ENCODE peak calls at places on chromosomes 2 and 18, in eight cellular contexts. One of them, this sample, is unnamed.

GRCh38 chr2:173118385-173118784 is 42.7 kb downstream of the MAP3K20 start:
- DNase-seq in fibroblast of lung: no peak
- DNase-seq in heart left ventricle: no peak
- DNase-seq in GM23248: peak; percentile 34
- DNase-seq in trophoblast cell: no peak
- DNase-seq in A549: no peak
- DNase-seq in neuronal stem cell: no peak
- DNase-seq in uterus: no peak
- DNase-seq in this sample: no peak

GRCh38 chr18:46672062-46672970 is 15.3 kb upstream of the LOXHD1 start:
- DNase-seq in heart left ventricle: no peak
- DNase-seq in fibroblast of lung: no peak
- DNase-seq in GM23248: peak; percentile 65
- DNase-seq in neuronal stem cell: no peak
- DNase-seq in uterus: no peak
- DNase-seq in A549: no peak
- DNase-seq in trophoblast cell: no peak
- DNase-seq in this sample: no peak

GRCh38 chr18:79944746-79945117 is 6.7 kb downstream of the SLC66A2 start:
- DNase-seq in neuronal stem cell: no peak
- DNase-seq in heart left ventricle: no peak
- DNase-seq in uterus: no peak
- DNase-seq in trophoblast cell: no peak
- DNase-seq in A549: no peak
- DNase-seq in fibroblast of lung: no peak
- DNase-seq in GM23248: no peak
- DNase-seq in this sample: peak; percentile 16

GRCh38 chr18:10916865-10917264 is 232.5 kb downstream of the PIEZO2 start:
- DNase-seq in trophoblast cell: no peak
- DNase-seq in fibroblast of lung: no peak
- DNase-seq in neuronal stem cell: no peak
- DNase-seq in GM23248: no peak
- DNase-seq in heart left ventricle: no peak
- DNase-seq in uterus: no peak
- DNase-seq in A549: no peak
- DNase-seq in this sample: no peak

GRCh38 chr2:72220170-72220569 is 72.5 kb upstream of the CYP26B1 start:
- DNase-seq in GM23248: no peak
- DNase-seq in heart left ventricle: no peak
- DNase-seq in A549: no peak
- DNase-seq in trophoblast cell: peak; percentile 33
- DNase-seq in fibroblast of lung: no peak
- DNase-seq in uterus: no peak
- DNase-seq in neuronal stem cell: peak; percentile 5
- DNase-seq in this sample: no peak

GRCh38 chr18:702957-703659 is 9.3 kb downstream of the ENOSF1 start:
- DNase-seq in A549: no peak
- DNase-seq in heart left ventricle: no peak
- DNase-seq in uterus: peak; percentile 37
- DNase-seq in fibroblast of lung: peak; percentile 80
- DNase-seq in GM23248: peak; percentile 96
- DNase-seq in trophoblast cell: peak; percentile 41
- DNase-seq in neuronal stem cell: no peak
- DNase-seq in this sample: peak; percentile 11

GRCh38 chr18:3994061-3994687 is 460.9 kb downstream of the DLGAP1 start:
- DNase-seq in uterus: no peak
- DNase-seq in fibroblast of lung: no peak
- DNase-seq in GM23248: no peak
- DNase-seq in neuronal stem cell: no peak
- DNase-seq in A549: no peak
- DNase-seq in heart left ventricle: no peak
- DNase-seq in trophoblast cell: no peak
- DNase-seq in this sample: no peak

GRCh38 chr18:78814766-78815165 is 164.9 kb upstream of the SALL3 start:
- DNase-seq in uterus: no peak
- DNase-seq in heart left ventricle: no peak
- DNase-seq in trophoblast cell: no peak
- DNase-seq in neuronal stem cell: no peak
- DNase-seq in fibroblast of lung: no peak
- DNase-seq in A549: no peak
- DNase-seq in GM23248: no peak
- DNase-seq in this sample: no peak

GRCh38 chr18:48328473-48329205 is 80.5 kb downstream of the ZBTB7C start:
- DNase-seq in GM23248: peak; percentile 65
- DNase-seq in fibroblast of lung: peak; percentile 76
- DNase-seq in trophoblast cell: peak; percentile 28
- DNase-seq in heart left ventricle: no peak
- DNase-seq in neuronal stem cell: no peak
- DNase-seq in A549: no peak
- DNase-seq in uterus: no peak
- DNase-seq in this sample: no peak

GRCh38 chr18:48183613-48184012 is 225.6 kb downstream of the ZBTB7C start:
- DNase-seq in heart left ventricle: no peak
- DNase-seq in neuronal stem cell: no peak
- DNase-seq in A549: no peak
- DNase-seq in trophoblast cell: no peak
- DNase-seq in uterus: no peak
- DNase-seq in fibroblast of lung: no peak
- DNase-seq in GM23248: peak; percentile 48
- DNase-seq in this sample: no peak

GRCh38 chr2:232028071-232028470 is 66.6 kb downstream of the DIS3L2 start:
- DNase-seq in GM23248: peak; percentile 32
- DNase-seq in uterus: no peak
- DNase-seq in A549: no peak
- DNase-seq in neuronal stem cell: no peak
- DNase-seq in trophoblast cell: no peak
- DNase-seq in fibroblast of lung: no peak
- DNase-seq in heart left ventricle: no peak
- DNase-seq in this sample: no peak

GRCh38 chr2:37877457-37878315 is 47.4 kb upstream of the RMDN2 start:
- DNase-seq in trophoblast cell: peak; percentile 88
- DNase-seq in A549: peak; percentile 59
- DNase-seq in neuronal stem cell: peak; percentile 65
- DNase-seq in heart left ventricle: peak; percentile 39
- DNase-seq in fibroblast of lung: peak; percentile 74
- DNase-seq in GM23248: peak; percentile 79
- DNase-seq in uterus: peak; percentile 56
- DNase-seq in this sample: no peak

GRCh38 chr2:34734662-34735061 is 1135.6 kb upstream of the FAM98A start:
- DNase-seq in trophoblast cell: no peak
- DNase-seq in GM23248: no peak
- DNase-seq in heart left ventricle: no peak
- DNase-seq in neuronal stem cell: no peak
- DNase-seq in uterus: no peak
- DNase-seq in A549: no peak
- DNase-seq in fibroblast of lung: no peak
- DNase-seq in this sample: no peak

GRCh38 chr2:127606594-127607398 is 39.2 kb upstream of the GPR17 start:
- DNase-seq in GM23248: no peak
- DNase-seq in heart left ventricle: no peak
- DNase-seq in fibroblast of lung: no peak
- DNase-seq in neuronal stem cell: no peak
- DNase-seq in uterus: no peak
- DNase-seq in trophoblast cell: peak; percentile 58
- DNase-seq in A549: no peak
- DNase-seq in this sample: peak; percentile 14

GRCh38 chr2:95313296-95314265 is 16.4 kb downstream of the KCNIP3 start:
- DNase-seq in heart left ventricle: no peak
- DNase-seq in fibroblast of lung: no peak
- DNase-seq in trophoblast cell: peak; percentile 38
- DNase-seq in neuronal stem cell: no peak
- DNase-seq in GM23248: no peak
- DNase-seq in uterus: no peak
- DNase-seq in A549: no peak
- DNase-seq in this sample: no peak

GRCh38 chr18:49100226-49100968 is 149.6 kb upstream of the SMAD7 start:
- DNase-seq in fibroblast of lung: peak; percentile 22
- DNase-seq in neuronal stem cell: no peak
- DNase-seq in GM23248: no peak
- DNase-seq in trophoblast cell: no peak
- DNase-seq in uterus: no peak
- DNase-seq in heart left ventricle: no peak
- DNase-seq in A549: no peak
- DNase-seq in this sample: no peak

GRCh38 chr2:146246017-146246733 is 1598.7 kb upstream of the ACVR2A start:
- DNase-seq in neuronal stem cell: no peak
- DNase-seq in heart left ventricle: no peak
- DNase-seq in GM23248: peak; percentile 60
- DNase-seq in fibroblast of lung: peak; percentile 64
- DNase-seq in uterus: no peak
- DNase-seq in trophoblast cell: no peak
- DNase-seq in A549: no peak
- DNase-seq in this sample: no peak

GRCh38 chr2:137708311-137708710 is 256.0 kb upstream of the HNMT start:
- DNase-seq in uterus: no peak
- DNase-seq in heart left ventricle: no peak
- DNase-seq in fibroblast of lung: no peak
- DNase-seq in neuronal stem cell: no peak
- DNase-seq in trophoblast cell: no peak
- DNase-seq in GM23248: no peak
- DNase-seq in A549: no peak
- DNase-seq in this sample: no peak

DNA sequence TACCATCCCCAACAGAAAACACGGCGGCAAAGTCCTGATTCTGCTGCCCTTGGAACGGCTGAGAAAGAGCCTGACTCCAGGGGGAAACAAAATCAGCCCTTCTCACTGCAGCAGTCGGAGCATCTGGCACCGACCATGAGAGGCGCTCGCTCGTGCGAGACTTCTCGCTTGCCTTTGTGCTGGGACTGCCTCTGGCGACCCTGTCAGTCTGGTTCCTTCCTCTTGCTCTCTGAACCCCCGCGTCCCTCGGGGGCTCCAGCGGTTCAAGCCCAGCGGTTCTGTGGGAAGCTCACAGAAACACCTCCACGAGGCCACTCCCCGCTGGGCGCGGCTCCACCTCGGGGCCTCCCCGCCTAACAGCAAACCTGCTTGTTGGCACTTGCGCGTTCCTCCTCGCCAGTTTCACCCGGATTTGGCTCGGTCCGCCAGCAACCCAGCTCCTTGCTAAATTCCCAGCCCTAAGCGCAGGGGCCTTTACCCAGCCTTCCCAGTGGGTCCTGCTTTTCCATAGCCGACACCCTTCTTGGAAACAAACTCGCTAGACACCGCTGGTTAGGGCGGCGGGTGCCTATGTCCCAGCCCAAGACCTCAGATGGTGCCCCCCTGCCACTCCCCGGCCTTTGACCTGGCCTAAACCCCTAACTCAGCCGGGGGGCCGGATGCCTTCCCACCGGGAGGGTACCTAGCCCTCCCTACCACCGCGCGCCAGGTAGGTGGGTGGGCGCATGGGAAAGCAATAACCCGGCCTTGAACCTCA is 2.2 kb downstream of the RND3 start:
- DNase-seq in GM23248: peak; percentile 84
- DNase-seq in uterus: peak; percentile 53
- DNase-seq in neuronal stem cell: peak; percentile 62
- DNase-seq in fibroblast of lung: peak; percentile 73
- DNase-seq in heart left ventricle: peak; percentile 74
- DNase-seq in trophoblast cell: peak; percentile 64
- DNase-seq in A549: peak; percentile 41
- DNase-seq in this sample: peak; percentile 89
- H3K4me3 ChIP-seq in GM23248: peak overlapping the region; percentile 92
- H3K4me3 ChIP-seq in uterus: peak overlapping the region; percentile 67
- H3K4me3 ChIP-seq in neuronal stem cell: peak overlapping the region; percentile 76
- H3K4me3 ChIP-seq in fibroblast of lung: peak overlapping the region; percentile 96
- H3K4me3 ChIP-seq in heart left ventricle: peak overlapping the region; percentile 86
- H3K4me3 ChIP-seq in trophoblast cell: peak overlapping the region; percentile 96
- H3K4me3 ChIP-seq in A549: peak overlapping the region; percentile 84
- H3K4me3 ChIP-seq in this sample: peak overlapping the region; percentile 67

GRCh38 chr2:74655579-74655978 is 1.5 kb downstream of the SEMA4F start:
- DNase-seq in GM23248: no peak
- DNase-seq in uterus: no peak
- DNase-seq in trophoblast cell: no peak
- DNase-seq in heart left ventricle: no peak
- DNase-seq in fibroblast of lung: no peak
- DNase-seq in neuronal stem cell: no peak
- DNase-seq in A549: no peak
- DNase-seq in this sample: no peak

GRCh38 chr2:74658516-74658915 is 4.5 kb downstream of the SEMA4F start:
- DNase-seq in GM23248: peak; percentile 98
- DNase-seq in uterus: no peak
- DNase-seq in fibroblast of lung: peak; percentile 30
- DNase-seq in trophoblast cell: no peak
- DNase-seq in neuronal stem cell: no peak
- DNase-seq in heart left ventricle: no peak
- DNase-seq in A549: no peak
- DNase-seq in this sample: no peak

GRCh38 chr2:74648009-74648443 is at the start of gene M1AP:
- DNase-seq in fibroblast of lung: no peak
- DNase-seq in A549: no peak
- DNase-seq in uterus: no peak
- DNase-seq in neuronal stem cell: no peak
- DNase-seq in trophoblast cell: peak; percentile 79
- DNase-seq in heart left ventricle: no peak
- DNase-seq in GM23248: no peak
- DNase-seq in this sample: peak; percentile 28

GRCh38 chr2:74653985-74654882 is at the start of gene SEMA4F:
- DNase-seq in fibroblast of lung: peak; percentile 90
- DNase-seq in trophoblast cell: peak; percentile 98
- DNase-seq in uterus: peak; percentile 95
- DNase-seq in A549: peak; percentile 96
- DNase-seq in heart left ventricle: peak; percentile 96
- DNase-seq in GM23248: peak; percentile 97
- DNase-seq in neuronal stem cell: peak; percentile 94
- DNase-seq in this sample: peak; percentile 98

DNA sequence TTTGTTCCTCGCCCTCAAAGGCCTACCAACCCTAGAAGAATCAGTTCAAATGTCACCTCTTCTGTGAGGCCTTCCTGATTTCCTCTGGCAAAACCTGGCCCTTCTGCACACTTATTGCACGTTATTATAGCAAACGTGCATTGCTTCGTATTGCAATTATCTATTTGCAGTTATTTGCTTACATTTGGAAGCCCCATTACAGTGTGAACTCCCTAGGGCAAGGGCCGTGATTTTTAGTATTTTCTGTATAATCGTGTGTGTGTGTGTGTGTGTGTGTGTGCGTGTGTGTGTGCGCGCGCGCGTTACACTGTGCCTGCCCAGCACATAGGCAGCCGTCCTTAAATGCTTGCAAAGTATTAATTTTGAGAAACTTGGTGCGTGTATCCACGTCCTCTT is 460 bp upstream of the SEMA4F start:
- DNase-seq in A549: no peak
- DNase-seq in trophoblast cell: no peak
- DNase-seq in uterus: no peak
- DNase-seq in GM23248: no peak
- DNase-seq in fibroblast of lung: no peak
- DNase-seq in neuronal stem cell: no peak
- DNase-seq in heart left ventricle: no peak
- DNase-seq in this sample: no peak
- H3K27ac ChIP-seq in A549: no peak overlapping the region
- H3K27ac ChIP-seq in trophoblast cell: no peak overlapping the region
- H3K27ac ChIP-seq in uterus: no peak overlapping the region
- H3K27ac ChIP-seq in GM23248: no peak overlapping the region
- H3K27ac ChIP-seq in fibroblast of lung: no peak overlapping the region
- H3K27ac ChIP-seq in neuronal stem cell: no peak overlapping the region
- H3K27ac ChIP-seq in heart left ventricle: no peak overlapping the region
- H3K27ac ChIP-seq in this sample: peak overlapping the region; percentile 56

GRCh38 chr18:5627756-5628511 is 84.1 kb upstream of the EPB41L3 start:
- DNase-seq in heart left ventricle: no peak
- DNase-seq in trophoblast cell: peak; percentile 9
- DNase-seq in uterus: no peak
- DNase-seq in GM23248: no peak
- DNase-seq in A549: no peak
- DNase-seq in fibroblast of lung: peak; percentile 1
- DNase-seq in neuronal stem cell: no peak
- DNase-seq in this sample: no peak
- H3K4me3 ChIP-seq in heart left ventricle: peak overlapping the region; percentile 59
- H3K4me3 ChIP-seq in trophoblast cell: peak overlapping the region; percentile 88
- H3K4me3 ChIP-seq in uterus: peak overlapping the region; percentile 40
- H3K4me3 ChIP-seq in GM23248: peak overlapping the region; percentile 75
- H3K4me3 ChIP-seq in A549: peak overlapping the region; percentile 43
- H3K4me3 ChIP-seq in fibroblast of lung: peak overlapping the region; percentile 43
- H3K4me3 ChIP-seq in neuronal stem cell: peak overlapping the region; percentile 41
- H3K4me3 ChIP-seq in this sample: peak overlapping the region; percentile 59

GRCh38 chr2:164877927-164878326 is 36.3 kb upstream of the COBLL1 start:
- DNase-seq in uterus: no peak
- DNase-seq in trophoblast cell: no peak
- DNase-seq in heart left ventricle: no peak
- DNase-seq in A549: no peak
- DNase-seq in GM23248: no peak
- DNase-seq in neuronal stem cell: no peak
- DNase-seq in fibroblast of lung: no peak
- DNase-seq in this sample: no peak
- H3K27ac ChIP-seq in uterus: no peak overlapping the region
- H3K27ac ChIP-seq in trophoblast cell: peak overlapping the region; percentile 55
- H3K27ac ChIP-seq in heart left ventricle: no peak overlapping the region
- H3K27ac ChIP-seq in A549: no peak overlapping the region
- H3K27ac ChIP-seq in GM23248: no peak overlapping the region
- H3K27ac ChIP-seq in neuronal stem cell: no peak overlapping the region
- H3K27ac ChIP-seq in fibroblast of lung: no peak overlapping the region
- H3K27ac ChIP-seq in this sample: no peak overlapping the region

This sample was measured in stomach.